ENCODE peak calls at places on chromosomes 5 and 9, in seven cellular contexts. One of them, this sample, is unnamed.
A peak's percentile ranks its signal among the peaks of the same experiment; 100 is the strongest.

GRCh38 chr5:55888205-55888604 is 37.0 kb downstream of the IL31RA start:
- DNase-seq in C1 segment of cervical spinal cord: no peak
- DNase-seq in stimulated activated CD4-positive, alpha-beta T cell treated with anti-CD3 and anti-CD28 coated beads, Interleukin-2, amount 100 ng/mL, for 48 hours: no peak
- DNase-seq in A549: no peak
- DNase-seq in foreskin fibroblast: no peak
- DNase-seq in T-helper 1 cell: no peak
- DNase-seq in HuH-7.5: no peak
- DNase-seq in this sample: no peak

GRCh38 chr9:136310273-136311030 is 6.6 kb upstream of the CCDC187 start:
- DNase-seq in HuH-7.5: no peak
- DNase-seq in T-helper 1 cell: no peak
- DNase-seq in C1 segment of cervical spinal cord: no peak
- DNase-seq in foreskin fibroblast: no peak
- DNase-seq in A549: no peak
- DNase-seq in stimulated activated CD4-positive, alpha-beta T cell treated with anti-CD3 and anti-CD28 coated beads, Interleukin-2, amount 100 ng/mL, for 48 hours: no peak
- DNase-seq in this sample: no peak

GRCh38 chr5:168468836-168469235 is 17.4 kb upstream of the RARS1 start:
- DNase-seq in A549: no peak
- DNase-seq in T-helper 1 cell: no peak
- DNase-seq in foreskin fibroblast: peak; percentile 81
- DNase-seq in C1 segment of cervical spinal cord: no peak
- DNase-seq in stimulated activated CD4-positive, alpha-beta T cell treated with anti-CD3 and anti-CD28 coated beads, Interleukin-2, amount 100 ng/mL, for 48 hours: no peak
- DNase-seq in HuH-7.5: no peak
- DNase-seq in this sample: peak; percentile 44

GRCh38 chr9:132698989-132699388 is 28.7 kb downstream of the GTF3C4 start:
- DNase-seq in stimulated activated CD4-positive, alpha-beta T cell treated with anti-CD3 and anti-CD28 coated beads, Interleukin-2, amount 100 ng/mL, for 48 hours: no peak
- DNase-seq in A549: no peak
- DNase-seq in C1 segment of cervical spinal cord: no peak
- DNase-seq in foreskin fibroblast: no peak
- DNase-seq in HuH-7.5: no peak
- DNase-seq in T-helper 1 cell: no peak
- DNase-seq in this sample: no peak

GRCh38 chr9:14277202-14277601 is 36.7 kb downstream of the NFIB start:
- DNase-seq in stimulated activated CD4-positive, alpha-beta T cell treated with anti-CD3 and anti-CD28 coated beads, Interleukin-2, amount 100 ng/mL, for 48 hours: no peak
- DNase-seq in C1 segment of cervical spinal cord: no peak
- DNase-seq in A549: no peak
- DNase-seq in HuH-7.5: no peak
- DNase-seq in T-helper 1 cell: no peak
- DNase-seq in foreskin fibroblast: peak; percentile 58
- DNase-seq in this sample: no peak

GRCh38 chr9:2093920-2094597 is 78.9 kb downstream of the SMARCA2 start:
- DNase-seq in A549: no peak
- DNase-seq in foreskin fibroblast: peak; percentile 70
- DNase-seq in T-helper 1 cell: no peak
- DNase-seq in stimulated activated CD4-positive, alpha-beta T cell treated with anti-CD3 and anti-CD28 coated beads, Interleukin-2, amount 100 ng/mL, for 48 hours: no peak
- DNase-seq in C1 segment of cervical spinal cord: no peak
- DNase-seq in HuH-7.5: no peak
- DNase-seq in this sample: peak; percentile 26

GRCh38 chr9:77848897-77849296 is 182.7 kb downstream of the GNAQ start:
- DNase-seq in HuH-7.5: no peak
- DNase-seq in stimulated activated CD4-positive, alpha-beta T cell treated with anti-CD3 and anti-CD28 coated beads, Interleukin-2, amount 100 ng/mL, for 48 hours: no peak
- DNase-seq in C1 segment of cervical spinal cord: peak; percentile 18
- DNase-seq in foreskin fibroblast: peak; percentile 92
- DNase-seq in A549: peak; percentile 47
- DNase-seq in T-helper 1 cell: no peak
- DNase-seq in this sample: peak; percentile 71

GRCh38 chr9:134010310-134010709 is 15.0 kb upstream of the BRD3OS start:
- DNase-seq in T-helper 1 cell: no peak
- DNase-seq in stimulated activated CD4-positive, alpha-beta T cell treated with anti-CD3 and anti-CD28 coated beads, Interleukin-2, amount 100 ng/mL, for 48 hours: no peak
- DNase-seq in C1 segment of cervical spinal cord: no peak
- DNase-seq in A549: no peak
- DNase-seq in HuH-7.5: no peak
- DNase-seq in foreskin fibroblast: no peak
- DNase-seq in this sample: no peak

GRCh38 chr5:10729320-10730133 is 31.5 kb downstream of the DAP start:
- DNase-seq in HuH-7.5: no peak
- DNase-seq in stimulated activated CD4-positive, alpha-beta T cell treated with anti-CD3 and anti-CD28 coated beads, Interleukin-2, amount 100 ng/mL, for 48 hours: no peak
- DNase-seq in T-helper 1 cell: no peak
- DNase-seq in A549: no peak
- DNase-seq in foreskin fibroblast: no peak
- DNase-seq in C1 segment of cervical spinal cord: no peak
- DNase-seq in this sample: no peak

GRCh38 chr9:4423207-4423610 is 67.1 kb upstream of the SLC1A1 start:
- DNase-seq in foreskin fibroblast: no peak
- DNase-seq in stimulated activated CD4-positive, alpha-beta T cell treated with anti-CD3 and anti-CD28 coated beads, Interleukin-2, amount 100 ng/mL, for 48 hours: no peak
- DNase-seq in C1 segment of cervical spinal cord: no peak
- DNase-seq in HuH-7.5: no peak
- DNase-seq in T-helper 1 cell: no peak
- DNase-seq in A549: no peak
- DNase-seq in this sample: no peak

GRCh38 chr9:28971881-28972280 is 1398.6 kb upstream of the C9orf72 start:
- DNase-seq in HuH-7.5: no peak
- DNase-seq in stimulated activated CD4-positive, alpha-beta T cell treated with anti-CD3 and anti-CD28 coated beads, Interleukin-2, amount 100 ng/mL, for 48 hours: no peak
- DNase-seq in A549: no peak
- DNase-seq in C1 segment of cervical spinal cord: no peak
- DNase-seq in foreskin fibroblast: no peak
- DNase-seq in T-helper 1 cell: no peak
- DNase-seq in this sample: no peak

GRCh38 chr9:9504869-9505268 is 1107.9 kb downstream of the PTPRD start:
- DNase-seq in HuH-7.5: no peak
- DNase-seq in stimulated activated CD4-positive, alpha-beta T cell treated with anti-CD3 and anti-CD28 coated beads, Interleukin-2, amount 100 ng/mL, for 48 hours: no peak
- DNase-seq in T-helper 1 cell: no peak
- DNase-seq in C1 segment of cervical spinal cord: no peak
- DNase-seq in A549: no peak
- DNase-seq in foreskin fibroblast: no peak
- DNase-seq in this sample: no peak

GRCh38 chr9:89905628-89906338 is 301.0 kb downstream of the GADD45G start:
- DNase-seq in C1 segment of cervical spinal cord: no peak
- DNase-seq in A549: no peak
- DNase-seq in foreskin fibroblast: no peak
- DNase-seq in T-helper 1 cell: no peak
- DNase-seq in HuH-7.5: no peak
- DNase-seq in stimulated activated CD4-positive, alpha-beta T cell treated with anti-CD3 and anti-CD28 coated beads, Interleukin-2, amount 100 ng/mL, for 48 hours: no peak
- DNase-seq in this sample: no peak

GRCh38 chr9:110977259-110977709 is 61.0 kb downstream of the LPAR1 start:
- DNase-seq in stimulated activated CD4-positive, alpha-beta T cell treated with anti-CD3 and anti-CD28 coated beads, Interleukin-2, amount 100 ng/mL, for 48 hours: no peak
- DNase-seq in T-helper 1 cell: no peak
- DNase-seq in foreskin fibroblast: peak; percentile 63
- DNase-seq in C1 segment of cervical spinal cord: no peak
- DNase-seq in A549: peak; percentile 13
- DNase-seq in HuH-7.5: no peak
- DNase-seq in this sample: peak; percentile 84

GRCh38 chr9:101907466-101907865 is 169.0 kb upstream of the GRIN3A start:
- DNase-seq in T-helper 1 cell: no peak
- DNase-seq in HuH-7.5: no peak
- DNase-seq in A549: no peak
- DNase-seq in stimulated activated CD4-positive, alpha-beta T cell treated with anti-CD3 and anti-CD28 coated beads, Interleukin-2, amount 100 ng/mL, for 48 hours: no peak
- DNase-seq in C1 segment of cervical spinal cord: no peak
- DNase-seq in foreskin fibroblast: no peak
- DNase-seq in this sample: no peak

GRCh38 chr5:67900515-67900914 is 315.0 kb upstream of the PIK3R1 start:
- DNase-seq in T-helper 1 cell: no peak
- DNase-seq in HuH-7.5: no peak
- DNase-seq in foreskin fibroblast: no peak
- DNase-seq in stimulated activated CD4-positive, alpha-beta T cell treated with anti-CD3 and anti-CD28 coated beads, Interleukin-2, amount 100 ng/mL, for 48 hours: no peak
- DNase-seq in C1 segment of cervical spinal cord: no peak
- DNase-seq in A549: no peak
- DNase-seq in this sample: no peak

GRCh38 chr5:179212870-179213269 is 132.4 kb downstream of the ADAMTS2 start:
- DNase-seq in HuH-7.5: no peak
- DNase-seq in T-helper 1 cell: no peak
- DNase-seq in foreskin fibroblast: no peak
- DNase-seq in C1 segment of cervical spinal cord: no peak
- DNase-seq in stimulated activated CD4-positive, alpha-beta T cell treated with anti-CD3 and anti-CD28 coated beads, Interleukin-2, amount 100 ng/mL, for 48 hours: peak; percentile 2
- DNase-seq in A549: no peak
- DNase-seq in this sample: no peak

GRCh38 chr9:100505564-100506159 is 32.7 kb downstream of the TMEFF1 start:
- DNase-seq in A549: peak; percentile 50
- DNase-seq in foreskin fibroblast: peak; percentile 8
- DNase-seq in HuH-7.5: peak; percentile 38
- DNase-seq in T-helper 1 cell: peak; percentile 37
- DNase-seq in stimulated activated CD4-positive, alpha-beta T cell treated with anti-CD3 and anti-CD28 coated beads, Interleukin-2, amount 100 ng/mL, for 48 hours: peak; percentile 71
- DNase-seq in C1 segment of cervical spinal cord: no peak
- DNase-seq in this sample: peak; percentile 81

GRCh38 chr5:52961238-52961637 is 27.9 kb upstream of the ITGA2 start:
- DNase-seq in foreskin fibroblast: no peak
- DNase-seq in stimulated activated CD4-positive, alpha-beta T cell treated with anti-CD3 and anti-CD28 coated beads, Interleukin-2, amount 100 ng/mL, for 48 hours: no peak
- DNase-seq in HuH-7.5: no peak
- DNase-seq in A549: no peak
- DNase-seq in T-helper 1 cell: no peak
- DNase-seq in C1 segment of cervical spinal cord: no peak
- DNase-seq in this sample: peak; percentile 20

GRCh38 chr5:78275998-78276543 is 18.4 kb downstream of the AP3B1 start:
- DNase-seq in stimulated activated CD4-positive, alpha-beta T cell treated with anti-CD3 and anti-CD28 coated beads, Interleukin-2, amount 100 ng/mL, for 48 hours: no peak
- DNase-seq in A549: no peak
- DNase-seq in C1 segment of cervical spinal cord: no peak
- DNase-seq in HuH-7.5: no peak
- DNase-seq in foreskin fibroblast: no peak
- DNase-seq in T-helper 1 cell: no peak
- DNase-seq in this sample: no peak

GRCh38 chr5:179867476-179867875 is 8.9 kb upstream of the MRNIP start:
- DNase-seq in stimulated activated CD4-positive, alpha-beta T cell treated with anti-CD3 and anti-CD28 coated beads, Interleukin-2, amount 100 ng/mL, for 48 hours: no peak
- DNase-seq in foreskin fibroblast: no peak
- DNase-seq in A549: no peak
- DNase-seq in C1 segment of cervical spinal cord: no peak
- DNase-seq in HuH-7.5: no peak
- DNase-seq in T-helper 1 cell: no peak
- DNase-seq in this sample: no peak

GRCh38 chr5:157215826-157216167 is 35.2 kb downstream of the ITK start:
- DNase-seq in stimulated activated CD4-positive, alpha-beta T cell treated with anti-CD3 and anti-CD28 coated beads, Interleukin-2, amount 100 ng/mL, for 48 hours: no peak
- DNase-seq in HuH-7.5: no peak
- DNase-seq in C1 segment of cervical spinal cord: no peak
- DNase-seq in A549: no peak
- DNase-seq in T-helper 1 cell: no peak
- DNase-seq in foreskin fibroblast: no peak
- DNase-seq in this sample: peak; percentile 64

GRCh38 chr5:158716668-158717067 is 383.0 kb downstream of the EBF1 start:
- DNase-seq in stimulated activated CD4-positive, alpha-beta T cell treated with anti-CD3 and anti-CD28 coated beads, Interleukin-2, amount 100 ng/mL, for 48 hours: no peak
- DNase-seq in foreskin fibroblast: no peak
- DNase-seq in C1 segment of cervical spinal cord: no peak
- DNase-seq in T-helper 1 cell: no peak
- DNase-seq in A549: no peak
- DNase-seq in HuH-7.5: no peak
- DNase-seq in this sample: no peak

GRCh38 chr9:114456929-114457328 is 48.3 kb downstream of the WHRN start:
- DNase-seq in HuH-7.5: no peak
- DNase-seq in A549: no peak
- DNase-seq in stimulated activated CD4-positive, alpha-beta T cell treated with anti-CD3 and anti-CD28 coated beads, Interleukin-2, amount 100 ng/mL, for 48 hours: no peak
- DNase-seq in C1 segment of cervical spinal cord: no peak
- DNase-seq in T-helper 1 cell: no peak
- DNase-seq in foreskin fibroblast: no peak
- DNase-seq in this sample: no peak

GRCh38 chr5:68821056-68821455 is 272.8 kb upstream of the SLC30A5 start:
- DNase-seq in T-helper 1 cell: no peak
- DNase-seq in HuH-7.5: no peak
- DNase-seq in A549: no peak
- DNase-seq in foreskin fibroblast: no peak
- DNase-seq in C1 segment of cervical spinal cord: no peak
- DNase-seq in stimulated activated CD4-positive, alpha-beta T cell treated with anti-CD3 and anti-CD28 coated beads, Interleukin-2, amount 100 ng/mL, for 48 hours: no peak
- DNase-seq in this sample: no peak

GRCh38 chr5:6490693-6491092 is 42.0 kb downstream of the UBE2QL1 start:
- DNase-seq in stimulated activated CD4-positive, alpha-beta T cell treated with anti-CD3 and anti-CD28 coated beads, Interleukin-2, amount 100 ng/mL, for 48 hours: no peak
- DNase-seq in C1 segment of cervical spinal cord: no peak
- DNase-seq in foreskin fibroblast: no peak
- DNase-seq in HuH-7.5: no peak
- DNase-seq in T-helper 1 cell: no peak
- DNase-seq in A549: no peak
- DNase-seq in this sample: no peak

GRCh38 chr5:78569441-78569840 is 79.1 kb downstream of the LHFPL2 start:
- DNase-seq in HuH-7.5: no peak
- DNase-seq in T-helper 1 cell: no peak
- DNase-seq in C1 segment of cervical spinal cord: no peak
- DNase-seq in A549: no peak
- DNase-seq in foreskin fibroblast: peak; percentile 52
- DNase-seq in stimulated activated CD4-positive, alpha-beta T cell treated with anti-CD3 and anti-CD28 coated beads, Interleukin-2, amount 100 ng/mL, for 48 hours: no peak
- DNase-seq in this sample: no peak